ENCODE peak calls at places on chromosomes 11 and 22, in four cellular contexts. One of them, this sample, is unnamed.

GRCh38 chr11:9075441-9076000 is 15.9 kb downstream of the SCUBE2 start:
- DNase-seq in HEK293T: no peak
- DNase-seq in stimulated activated CD4-positive, alpha-beta T cell treated with anti-CD3 and anti-CD28 coated beads, Interleukin-2, amount 100 ng/mL, for 48 hours: no peak
- DNase-seq in amygdala: no peak
- DNase-seq in this sample: no peak

GRCh38 chr22:31556627-31557203 is 60.4 kb downstream of the SFI1 start:
- DNase-seq in HEK293T: peak; percentile 61
- DNase-seq in stimulated activated CD4-positive, alpha-beta T cell treated with anti-CD3 and anti-CD28 coated beads, Interleukin-2, amount 100 ng/mL, for 48 hours: no peak
- DNase-seq in amygdala: no peak
- DNase-seq in this sample: no peak

GRCh38 chr22:44180706-44181032 is at the start of gene PARVG:
- DNase-seq in HEK293T: peak; percentile 30
- DNase-seq in stimulated activated CD4-positive, alpha-beta T cell treated with anti-CD3 and anti-CD28 coated beads, Interleukin-2, amount 100 ng/mL, for 48 hours: no peak
- DNase-seq in amygdala: no peak
- DNase-seq in this sample: peak; percentile 74

GRCh38 chr11:19557720-19558140 is 154.9 kb upstream of the NAV2 start:
- DNase-seq in HEK293T: peak; percentile 74
- DNase-seq in stimulated activated CD4-positive, alpha-beta T cell treated with anti-CD3 and anti-CD28 coated beads, Interleukin-2, amount 100 ng/mL, for 48 hours: peak; percentile 71
- DNase-seq in amygdala: peak; percentile 45
- DNase-seq in this sample: peak; percentile 42

GRCh38 chr11:119361056-119361787 is 14.7 kb upstream of the MFRP start:
- DNase-seq in HEK293T: peak; percentile 39
- DNase-seq in stimulated activated CD4-positive, alpha-beta T cell treated with anti-CD3 and anti-CD28 coated beads, Interleukin-2, amount 100 ng/mL, for 48 hours: peak; percentile 44
- DNase-seq in amygdala: no peak
- DNase-seq in this sample: no peak

GRCh38 chr11:11441091-11441490 is 88.0 kb upstream of the CSNK2A3 start:
- DNase-seq in HEK293T: no peak
- DNase-seq in stimulated activated CD4-positive, alpha-beta T cell treated with anti-CD3 and anti-CD28 coated beads, Interleukin-2, amount 100 ng/mL, for 48 hours: no peak
- DNase-seq in amygdala: no peak
- DNase-seq in this sample: no peak

GRCh38 chr11:46183819-46184218 is 62.6 kb upstream of the PHF21A start:
- DNase-seq in HEK293T: no peak
- DNase-seq in stimulated activated CD4-positive, alpha-beta T cell treated with anti-CD3 and anti-CD28 coated beads, Interleukin-2, amount 100 ng/mL, for 48 hours: no peak
- DNase-seq in amygdala: no peak
- DNase-seq in this sample: no peak

GRCh38 chr22:30286813-30287625 is 2.3 kb downstream of the CASTOR1 start:
- DNase-seq in HEK293T: peak; percentile 86
- DNase-seq in stimulated activated CD4-positive, alpha-beta T cell treated with anti-CD3 and anti-CD28 coated beads, Interleukin-2, amount 100 ng/mL, for 48 hours: peak; percentile 93
- DNase-seq in amygdala: no peak
- DNase-seq in this sample: peak; percentile 78

GRCh38 chr11:73976451-73977151 is 6.0 kb downstream of the UCP2 start:
- DNase-seq in HEK293T: no peak
- DNase-seq in stimulated activated CD4-positive, alpha-beta T cell treated with anti-CD3 and anti-CD28 coated beads, Interleukin-2, amount 100 ng/mL, for 48 hours: no peak
- DNase-seq in amygdala: no peak
- DNase-seq in this sample: no peak

GRCh38 chr11:63839508-63840355 is 822 bp downstream of the MARK2 start:
- DNase-seq in HEK293T: no peak
- DNase-seq in stimulated activated CD4-positive, alpha-beta T cell treated with anti-CD3 and anti-CD28 coated beads, Interleukin-2, amount 100 ng/mL, for 48 hours: no peak
- DNase-seq in amygdala: no peak
- DNase-seq in this sample: no peak

GRCh38 chr11:101296896-101297295 is 167.3 kb upstream of the PGR start:
- DNase-seq in HEK293T: no peak
- DNase-seq in stimulated activated CD4-positive, alpha-beta T cell treated with anti-CD3 and anti-CD28 coated beads, Interleukin-2, amount 100 ng/mL, for 48 hours: no peak
- DNase-seq in amygdala: no peak
- DNase-seq in this sample: no peak